ENCODE peak calls at places on chromosomes 5 and 9, in four cellular contexts. S is foreskin fibroblast, B is MCF 10A, W is choroid plexus epithelial cell. I is an unnamed sample.

GRCh38 chr9:125233678-125234077 is 7.5 kb downstream of the HSPA5 start:
- DNase-seq in S (peak), B (peak), W (peak), I (peak)

GRCh38 chr9:34502471-34503335 is 20.1 kb downstream of the ENHO start:
- DNase-seq in S (no peak), B (no peak), W (no peak), I (no peak)

GRCh38 chr9:34123682-34124081 is 2.8 kb downstream of the DCAF12 start:
- DNase-seq in S (no peak), B (no peak), W (no peak), I (no peak)

GRCh38 chr5:154444559-154445421 is 1.0 kb upstream of the SAP30L start:
- DNase-seq in S (peak), B (peak), W (no peak), I (no peak)

GRCh38 chr9:6692891-6693361 is 47.4 kb upstream of the GLDC start:
- DNase-seq in S (no peak), B (no peak), W (no peak), I (no peak)

GRCh38 chr5:172591636-172592035 is 49.4 kb upstream of the NEURL1B start:
- DNase-seq in S (no peak), B (no peak), W (no peak), I (no peak)

GRCh38 chr5:71873202-71873601 is 154.1 kb downstream of the CARTPT start:
- DNase-seq in S (no peak), B (peak), W (no peak), I (no peak)

GRCh38 chr5:44266882-44267577 is 122.2 kb downstream of the FGF10 start:
- DNase-seq in S (no peak), B (no peak), W (no peak), I (no peak)

GRCh38 chr5:145915970-145916638 is 20.3 kb upstream of the SH3RF2 start:
- DNase-seq in S (no peak), B (no peak), W (no peak), I (no peak)

GRCh38 chr5:61625682-61626620 is 293.9 kb downstream of the ZSWIM6 start:
- DNase-seq in S (peak), B (no peak), W (peak), I (no peak)

GRCh38 chr9:16671591-16672137 is 198.8 kb downstream of the BNC2 start:
- DNase-seq in S (peak), B (peak), W (peak), I (peak)

GRCh38 chr9:1049641-1050040 is 516 bp upstream of the DMRT2 start:
- DNase-seq in S (no peak), B (no peak), W (no peak), I (no peak)

GRCh38 chr9:1052119-1052907 is 2.2 kb downstream of the DMRT2 start:
- DNase-seq in S (no peak), B (no peak), W (no peak), I (no peak)

GRCh38 chr9:1051286-1052118 is 1.3 kb downstream of the DMRT2 start:
- DNase-seq in S (peak), B (no peak), W (no peak), I (no peak)

GRCh38 chr9:1048853-1049252 is 1.3 kb upstream of the DMRT2 start:
- DNase-seq in S (no peak), B (no peak), W (no peak), I (no peak)

GRCh38 chr9:1050125-1050895 is at the start of gene DMRT2:
- DNase-seq in S (peak), B (peak), W (peak), I (peak)
- TF ChIP-seq CTCF in S (no peak), B (no peak), W (no peak), I (no peak)

DNA sequence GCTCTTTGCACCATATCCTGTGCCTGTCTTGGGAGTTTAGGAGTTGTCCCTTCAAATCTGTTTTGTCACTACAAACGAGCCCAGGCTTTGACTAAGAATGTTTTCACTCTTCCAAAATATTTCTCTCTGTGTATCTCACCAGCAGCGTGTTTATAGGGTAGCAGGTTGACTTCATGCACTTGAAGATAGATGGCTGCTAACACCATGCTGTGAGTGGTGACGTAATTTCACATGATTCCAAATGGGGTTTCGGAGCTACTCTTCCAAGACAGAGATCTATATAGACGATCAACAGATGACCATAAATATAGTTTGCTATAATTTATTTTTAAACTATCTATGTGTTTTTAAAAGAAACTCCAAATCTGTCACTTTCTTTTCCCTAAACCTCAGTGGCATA is 30.6 kb downstream of the RORB start:
- DNase-seq in S (no peak), B (no peak), W (no peak), I (no peak)
- TF ChIP-seq CTCF in S (no peak), B (no peak), W (no peak), I (no peak)

GRCh38 chr5:31235381-31235780 is 41.9 kb downstream of the CDH6 start:
- DNase-seq in S (peak), B (no peak), W (peak), I (peak)

GRCh38 chr5:31237159-31237558 is 43.7 kb downstream of the CDH6 start:
- DNase-seq in S (peak), B (peak), W (peak), I (no peak)

GRCh38 chr5:31231171-31231570 is 37.7 kb downstream of the CDH6 start:
- DNase-seq in S (no peak), B (no peak), W (no peak), I (no peak)

GRCh38 chr5:31236339-31236738 is 42.9 kb downstream of the CDH6 start:
- DNase-seq in S (no peak), B (no peak), W (no peak), I (no peak)

GRCh38 chr5:31232273-31232888 is 38.9 kb downstream of the CDH6 start:
- DNase-seq in S (peak), B (peak), W (peak), I (peak)
- TF ChIP-seq CTCF in S (peak), B (peak), W (peak), I (peak)

DNA sequence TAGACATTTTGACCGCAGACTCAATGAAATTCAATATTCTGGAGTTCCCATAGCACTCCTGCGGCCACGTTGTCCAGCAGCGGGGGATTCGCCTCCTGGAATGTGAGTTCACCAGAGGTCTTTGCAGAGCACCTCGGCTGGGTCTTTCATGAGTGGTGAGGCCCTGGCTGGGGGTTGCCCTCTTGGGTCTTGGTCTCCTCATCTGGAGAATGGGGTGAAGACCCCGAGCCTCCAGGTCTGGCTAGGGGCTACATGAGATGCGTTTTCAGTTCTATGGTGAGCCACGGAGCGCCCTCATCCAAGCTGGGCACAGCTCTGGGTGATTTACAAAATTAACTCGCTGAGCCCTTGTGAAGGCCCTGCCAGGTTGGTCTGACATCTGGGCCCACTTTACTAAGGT is 37.5 kb upstream of the RXRA start:
- DNase-seq in S (no peak), B (no peak), W (no peak), I (no peak)
- TF ChIP-seq CTCF in S (no peak), B (no peak), W (no peak), I (no peak)

DNA sequence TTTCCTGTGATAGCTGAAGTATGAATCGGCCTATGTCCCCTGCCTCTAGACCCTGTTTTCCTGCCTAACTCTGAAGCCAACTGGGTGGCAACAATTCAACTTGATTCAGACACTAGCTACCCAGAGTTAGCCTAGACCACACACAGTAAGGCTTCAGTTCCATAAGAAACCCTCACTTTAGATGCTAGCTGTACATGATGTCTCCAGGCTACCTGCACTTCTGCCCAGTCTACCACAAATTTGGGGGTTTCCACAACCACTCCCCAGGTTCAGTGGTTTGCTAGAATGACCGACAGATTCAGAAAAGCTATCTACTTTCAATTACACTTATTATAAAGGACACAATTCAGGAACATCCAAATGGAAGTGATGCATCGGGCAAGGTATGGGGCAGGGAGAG is 119.4 kb upstream of the VLDLR start:
- DNase-seq in S (no peak), B (no peak), W (no peak), I (no peak)
- TF ChIP-seq CTCF in S (no peak), B (no peak), W (no peak), I (no peak)

DNA sequence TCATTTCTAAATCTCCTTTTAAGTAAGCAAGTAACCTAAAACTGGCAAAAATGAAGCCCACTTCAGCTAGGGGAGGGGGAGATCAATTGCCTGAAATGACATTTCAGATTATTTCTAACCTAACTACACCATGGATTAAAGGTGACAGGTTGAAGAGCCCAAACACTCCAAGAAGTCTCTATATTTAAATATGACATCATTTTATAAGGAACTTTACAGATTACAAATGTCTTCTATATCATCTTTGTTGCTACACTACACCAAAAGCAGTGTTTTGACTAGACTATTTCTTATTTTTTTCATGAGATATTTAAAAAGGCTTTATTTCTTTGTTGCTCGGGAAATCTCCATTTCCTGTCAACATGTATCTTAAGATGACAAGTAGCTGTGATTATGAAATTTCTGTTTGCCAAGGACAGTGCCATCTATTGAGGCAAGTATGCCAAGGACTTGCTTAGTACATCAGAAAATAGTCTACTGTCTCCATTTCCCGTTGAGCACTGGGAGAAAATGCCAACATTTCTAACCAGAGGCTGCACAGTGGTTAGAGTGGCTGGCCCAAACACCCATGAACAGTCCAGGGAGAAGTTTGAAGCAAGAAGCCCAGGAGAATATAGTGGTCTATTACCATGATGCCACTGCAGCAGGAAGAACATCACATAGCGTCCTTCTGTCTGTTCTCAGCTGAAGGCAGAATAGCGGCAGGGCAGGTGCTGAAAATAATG is 93.4 kb upstream of the ITGA2 start:
- DNase-seq in S (no peak), B (no peak), W (no peak), I (no peak)
- TF ChIP-seq CTCF in S (no peak), B (no peak), W (no peak), I (no peak)

GRCh38 chr9:132312873-132313272 is 41.9 kb downstream of the SETX start:
- DNase-seq in S (no peak), B (no peak), W (peak), I (no peak)
- TF ChIP-seq CTCF in S (peak), B (no peak), W (peak), I (peak)